ENCODE peak calls at places on chromosomes 11 and 22, in four cellular contexts. W, E, C and F are unnamed samples. For H3K4me1, the result is how much of the 10 kb centered on the place peaks cover.

GRCh38 chr22:39710380-39711117 is 140.0 kb downstream of the CACNA1I start:
- DNase-seq in W (no peak), E (no peak), C (no peak), F (no peak)

GRCh38 chr11:5736396-5736795 is at the start of gene OR56B1:
- DNase-seq in W (no peak), E (peak), C (no peak), F (no peak)

GRCh38 chr22:46086577-46087335 is 63.6 kb upstream of the PPARA start:
- DNase-seq in W (no peak), E (peak), C (no peak), F (peak)

GRCh38 chr11:34126959-34127848 is 21.8 kb downstream of the NAT10 start:
- DNase-seq in W (no peak), E (no peak), C (no peak), F (no peak)

GRCh38 chr11:12058425-12059115 is 50.1 kb upstream of the DKK3 start:
- DNase-seq in W (no peak), E (no peak), C (no peak), F (no peak)

GRCh38 chr22:44175676-44176075 is 5.0 kb upstream of the PARVG start:
- DNase-seq in W (no peak), E (no peak), C (no peak), F (no peak)

GRCh38 chr11:103997082-103997481 is 39.4 kb upstream of the DDI1 start:
- DNase-seq in W (peak), E (no peak), C (no peak), F (no peak)

GRCh38 chr22:43449205-43449830 is 37.5 kb downstream of the MPPED1 start:
- DNase-seq in W (no peak), E (no peak), C (peak), F (no peak)

GRCh38 chr11:79400717-79401330 is 40.0 kb downstream of the TENM4 start:
- DNase-seq in W (no peak), E (peak), C (peak), F (peak)

GRCh38 chr11:60870276-60870675 is 2.9 kb downstream of the ZP1 start:
- DNase-seq in W (no peak), E (no peak), C (no peak), F (peak)

GRCh38 chr11:118888398-118888797 is 4.7 kb downstream of the CXCR5 start:
- DNase-seq in W (no peak), E (no peak), C (no peak), F (peak)
- H3K4me1 ChIP-seq in W (half or more), E (under half), C (under half), F (under half)

DNA sequence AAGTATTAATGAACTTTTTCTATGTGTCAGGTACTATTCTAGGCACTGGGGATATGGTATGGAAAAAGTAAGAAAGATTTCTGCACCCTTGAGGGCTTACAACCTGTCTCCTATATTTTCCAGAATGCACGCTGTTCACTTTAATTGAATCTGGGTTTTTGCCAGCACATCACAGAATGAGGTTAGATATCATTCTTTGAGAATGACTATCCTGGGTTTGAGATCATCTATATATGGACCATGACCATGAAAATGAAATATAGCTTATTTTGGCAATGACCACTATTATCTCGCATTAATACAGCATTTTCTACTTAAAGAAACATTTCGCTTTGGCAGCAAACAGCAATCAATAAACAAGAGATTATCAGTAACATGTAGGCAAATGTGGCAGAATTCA is 46.9 kb downstream of the C11orf71 start:
- DNase-seq in W (no peak), E (no peak), C (no peak), F (no peak)
- H3K4me2 ChIP-seq in W (no peak), E (no peak), C (no peak), F (peak)

DNA sequence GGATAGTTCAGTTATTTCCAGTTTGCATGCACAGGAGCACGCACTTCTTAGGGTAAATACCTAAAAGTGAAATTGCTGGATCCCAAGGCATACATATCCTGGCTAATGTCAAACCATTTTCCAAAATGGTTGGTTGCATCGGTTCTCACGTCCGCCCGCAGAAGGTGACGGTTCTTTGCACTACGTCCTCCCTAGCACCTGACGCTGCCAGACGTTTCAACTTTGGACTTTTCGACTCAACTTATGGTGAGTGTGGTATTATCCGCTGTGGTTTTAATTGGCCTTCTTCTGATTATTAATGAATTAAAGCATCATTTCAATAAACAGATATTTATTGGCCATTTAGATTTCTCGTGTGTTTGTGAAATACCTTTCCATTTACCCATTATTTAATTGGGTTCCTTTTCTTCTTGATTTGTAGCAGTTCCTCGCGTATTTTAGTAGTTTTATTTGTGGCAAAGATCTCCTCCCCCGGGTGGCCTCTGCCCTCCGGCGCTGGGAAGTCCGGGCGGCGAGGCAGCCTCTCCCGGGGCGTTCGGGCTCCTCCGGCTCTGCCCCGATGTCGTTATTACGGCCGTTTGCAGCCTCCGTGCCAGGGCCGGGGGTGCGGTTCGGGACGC is at the start of gene JHY:
- DNase-seq in W (no peak), E (no peak), C (no peak), F (no peak)
- H3K4me3 ChIP-seq in W (peak), E (peak), C (peak), F (peak)

GRCh38 chr22:28141614-28142013 is 222.6 kb upstream of the PITPNB start:
- DNase-seq in W (no peak), E (peak), C (no peak), F (no peak)

GRCh38 chr22:28139993-28140392 is 220.9 kb upstream of the PITPNB start:
- DNase-seq in W (no peak), E (peak), C (no peak), F (peak)

GRCh38 chr22:28143961-28144745 is 225.1 kb upstream of the PITPNB start:
- DNase-seq in W (no peak), E (no peak), C (no peak), F (no peak)

GRCh38 chr22:28142361-28142801 is 223.3 kb upstream of the PITPNB start:
- DNase-seq in W (no peak), E (peak), C (no peak), F (peak)

DNA sequence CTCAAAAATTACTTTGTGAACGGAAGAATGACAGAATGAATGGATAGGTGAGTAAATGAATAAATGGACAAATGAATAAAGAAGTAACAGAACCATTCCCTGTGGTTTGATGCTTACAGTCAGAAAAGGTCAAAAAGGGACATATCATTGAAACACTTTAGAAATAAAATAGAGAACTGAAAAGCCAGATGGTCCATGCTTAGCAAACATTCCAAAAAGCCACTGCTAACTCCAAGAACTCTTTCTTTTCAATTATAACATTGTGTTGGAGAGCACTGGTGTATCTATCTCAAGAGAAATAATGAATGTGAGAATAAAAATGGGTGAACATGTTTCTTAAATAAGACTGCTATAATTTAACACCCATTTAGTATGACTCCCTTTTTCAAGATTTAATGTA is 224.2 kb upstream of the PITPNB start:
- DNase-seq in W (no peak), E (no peak), C (no peak), F (no peak)
- H3K4me1 ChIP-seq in W (under half), E (half or more), C (under half), F (half or more)

DNA sequence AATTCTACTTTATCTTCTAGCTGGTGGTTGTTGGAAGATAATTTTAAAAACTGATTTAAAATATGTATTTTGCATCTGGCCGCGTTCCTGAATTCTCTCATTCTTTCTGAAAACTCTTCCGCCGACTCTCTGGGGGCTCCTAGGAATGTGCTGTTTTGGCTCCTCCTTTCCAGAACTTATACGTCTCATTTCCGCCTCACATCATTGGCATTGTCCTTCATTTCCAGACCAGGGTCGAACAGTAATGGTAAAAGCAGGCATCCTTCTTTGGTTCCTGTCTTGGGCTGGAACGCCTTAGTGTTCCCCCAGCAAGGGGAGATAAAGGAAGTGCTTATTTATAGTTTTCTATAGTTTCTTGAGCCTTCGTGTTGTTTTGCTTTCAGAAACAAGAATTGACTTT is 10.9 kb upstream of the TNNT3 start:
- DNase-seq in W (no peak), E (no peak), C (no peak), F (peak)
- H3K4me2 ChIP-seq in W (no peak), E (no peak), C (no peak), F (peak)

DNA sequence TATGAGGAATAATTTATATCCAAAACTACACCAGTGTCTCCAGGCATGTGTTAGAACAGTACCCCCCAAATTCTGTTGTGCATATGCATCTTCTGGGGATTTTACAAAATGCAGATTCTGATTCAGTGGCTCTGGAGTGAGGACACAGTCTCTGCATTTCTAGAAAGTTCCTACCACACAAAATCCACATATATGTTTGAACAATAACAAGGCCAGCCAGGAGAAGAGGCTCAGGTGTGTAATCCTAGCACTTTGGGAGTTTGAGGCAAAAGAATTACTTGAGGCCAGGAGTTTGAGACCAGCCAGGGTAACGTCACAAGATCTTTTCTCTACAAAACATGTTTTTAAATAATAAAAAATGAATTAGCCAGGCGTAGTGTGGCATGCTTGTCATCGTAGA is 84.9 kb downstream of the ZNF280B start:
- DNase-seq in W (no peak), E (no peak), C (no peak), F (no peak)
- H3K4me3 ChIP-seq in W (no peak), E (no peak), C (no peak), F (no peak)

GRCh38 chr11:8775341-8776133 is 92.9 kb downstream of the RPL27A start:
- DNase-seq in W (no peak), E (no peak), C (no peak), F (no peak)
- H3K4me1 ChIP-seq in W (under half), E (under half), C (under half), F (under half)

GRCh38 chr11:65427691-65428577 is 5.3 kb downstream of the NEAT1 start:
- DNase-seq in W (no peak), E (peak), C (no peak), F (no peak)

GRCh38 chr11:65428578-65429068 is 6.0 kb downstream of the NEAT1 start:
- DNase-seq in W (no peak), E (no peak), C (no peak), F (no peak)

GRCh38 chr11:65430406-65431217 is 8.0 kb downstream of the NEAT1 start:
- DNase-seq in W (no peak), E (peak), C (no peak), F (no peak)

GRCh38 chr11:65429724-65430405 is 7.3 kb downstream of the NEAT1 start:
- DNase-seq in W (no peak), E (peak), C (no peak), F (no peak)

DNA sequence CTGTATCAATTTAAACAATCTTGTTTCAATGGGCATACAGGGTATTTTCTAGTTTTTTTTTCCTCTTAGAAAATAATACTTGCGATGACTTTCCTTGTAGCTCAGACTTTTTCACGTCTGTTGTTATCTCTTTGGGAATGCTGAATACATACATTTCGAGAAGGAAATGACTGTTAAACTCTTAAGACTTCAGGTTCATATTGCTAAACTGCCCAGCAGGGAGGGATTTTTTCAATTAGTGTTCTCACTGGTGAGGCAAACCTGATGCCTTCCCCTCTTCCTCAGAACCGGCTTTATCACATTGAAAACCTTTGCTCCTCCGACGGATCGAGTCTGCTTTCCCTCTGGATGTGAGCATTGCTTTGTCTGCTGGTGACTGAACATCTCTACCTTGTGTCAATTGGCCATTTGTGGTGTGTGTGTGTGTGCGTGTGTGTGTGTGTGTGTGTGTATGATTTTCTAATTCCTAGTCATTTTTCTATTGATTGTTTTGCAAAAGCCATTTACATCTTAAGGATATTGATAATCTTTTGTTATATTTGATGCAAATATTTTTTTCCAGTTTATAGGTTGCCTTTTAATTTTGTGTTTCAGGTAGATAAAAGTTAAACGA is 6.6 kb downstream of the NEAT1 start:
- DNase-seq in W (no peak), E (peak), C (no peak), F (no peak)
- H3K4me2 ChIP-seq in W (peak), E (peak), C (peak), F (peak)